ENCODE peak calls at places on chromosomes 5 and 9, in seven cellular contexts. C, K, O, Z, N, J and Q are unnamed samples.

GRCh38 chr5:14440598-14441401 is 140.8 kb upstream of the OTULINL start:
- DNase-seq in C (peak), K (no peak), O (no peak), Z (no peak), N (peak), J (peak), Q (no peak)

GRCh38 chr5:6087576-6087975 is 290.8 kb downstream of the MED10 start:
- DNase-seq in C (no peak), K (no peak), O (no peak), Z (no peak), N (no peak), J (no peak), Q (no peak)

GRCh38 chr5:150607105-150607504 is 33.4 kb upstream of the SYNPO start:
- DNase-seq in C (no peak), K (no peak), O (no peak), Z (no peak), N (no peak), J (no peak), Q (no peak)

GRCh38 chr9:94623253-94623652 is 16.1 kb downstream of the FBP1 start:
- DNase-seq in C (no peak), K (peak), O (no peak), Z (peak), N (no peak), J (no peak), Q (no peak)

GRCh38 chr9:111943746-111944145 is 47.1 kb downstream of the UGCG start:
- DNase-seq in C (no peak), K (no peak), O (no peak), Z (no peak), N (no peak), J (no peak), Q (no peak)

GRCh38 chr9:98801969-98802371 is 5.5 kb upstream of the GALNT12 start:
- DNase-seq in C (no peak), K (no peak), O (no peak), Z (no peak), N (no peak), J (no peak), Q (peak)

GRCh38 chr5:61731946-61732314 is 399.9 kb downstream of the ZSWIM6 start:
- DNase-seq in C (no peak), K (no peak), O (no peak), Z (no peak), N (no peak), J (no peak), Q (no peak)

GRCh38 chr9:114988962-114989599 is 58.7 kb upstream of the TNFSF8 start:
- DNase-seq in C (peak), K (no peak), O (no peak), Z (no peak), N (no peak), J (no peak), Q (no peak)

GRCh38 chr5:8329773-8330172 is 460.8 kb downstream of the MTRR start:
- DNase-seq in C (no peak), K (no peak), O (no peak), Z (no peak), N (no peak), J (no peak), Q (no peak)

GRCh38 chr5:176529824-176530195 is 7.4 kb downstream of the RNF44 start:
- DNase-seq in C (no peak), K (no peak), O (no peak), Z (no peak), N (no peak), J (no peak), Q (no peak)

GRCh38 chr5:150503977-150504620 is 3.8 kb upstream of the NDST1 start:
- DNase-seq in C (no peak), K (no peak), O (no peak), Z (no peak), N (no peak), J (no peak), Q (no peak)

GRCh38 chr5:139181835-139182452 is 16.2 kb downstream of the SIL1 start:
- DNase-seq in C (peak), K (no peak), O (no peak), Z (no peak), N (no peak), J (no peak), Q (no peak)

GRCh38 chr5:126124706-126125345 is 298.4 kb upstream of the GRAMD2B start:
- DNase-seq in C (peak), K (no peak), O (no peak), Z (no peak), N (no peak), J (no peak), Q (no peak)

GRCh38 chr5:14450055-14450524 is 131.5 kb upstream of the OTULINL start:
- DNase-seq in C (peak), K (no peak), O (peak), Z (no peak), N (no peak), J (peak), Q (no peak)

GRCh38 chr5:17180957-17181723 is 36.3 kb upstream of the BASP1 start:
- DNase-seq in C (peak), K (no peak), O (no peak), Z (no peak), N (no peak), J (no peak), Q (no peak)

GRCh38 chr9:105963700-105964099 is 269.4 kb downstream of the TMEM38B start:
- DNase-seq in C (no peak), K (no peak), O (no peak), Z (no peak), N (no peak), J (no peak), Q (no peak)

GRCh38 chr9:105958587-105958986 is 264.2 kb downstream of the TMEM38B start:
- DNase-seq in C (no peak), K (no peak), O (no peak), Z (no peak), N (no peak), J (no peak), Q (no peak)

GRCh38 chr9:105957830-105958229 is 263.5 kb downstream of the TMEM38B start:
- DNase-seq in C (no peak), K (no peak), O (no peak), Z (no peak), N (no peak), J (no peak), Q (no peak)

GRCh38 chr9:105964171-105964570 is 269.8 kb downstream of the TMEM38B start:
- DNase-seq in C (no peak), K (no peak), O (no peak), Z (no peak), N (no peak), J (no peak), Q (no peak)

GRCh38 chr9:105959491-105959890 is 265.1 kb downstream of the TMEM38B start:
- DNase-seq in C (no peak), K (no peak), O (no peak), Z (no peak), N (no peak), J (no peak), Q (no peak)
- TF ChIP-seq CTCF in C (no peak), K (no peak), O (no peak), Z (no peak), N (no peak), J (no peak), Q (no peak)

GRCh38 chr9:88920645-88921044 is 70.6 kb upstream of the S1PR3 start:
- DNase-seq in C (no peak), K (no peak), O (no peak), Z (no peak), N (no peak), J (no peak), Q (no peak)
- TF ChIP-seq CTCF in C (no peak), K (no peak), O (no peak), Z (no peak), N (no peak), J (no peak), Q (no peak)

DNA sequence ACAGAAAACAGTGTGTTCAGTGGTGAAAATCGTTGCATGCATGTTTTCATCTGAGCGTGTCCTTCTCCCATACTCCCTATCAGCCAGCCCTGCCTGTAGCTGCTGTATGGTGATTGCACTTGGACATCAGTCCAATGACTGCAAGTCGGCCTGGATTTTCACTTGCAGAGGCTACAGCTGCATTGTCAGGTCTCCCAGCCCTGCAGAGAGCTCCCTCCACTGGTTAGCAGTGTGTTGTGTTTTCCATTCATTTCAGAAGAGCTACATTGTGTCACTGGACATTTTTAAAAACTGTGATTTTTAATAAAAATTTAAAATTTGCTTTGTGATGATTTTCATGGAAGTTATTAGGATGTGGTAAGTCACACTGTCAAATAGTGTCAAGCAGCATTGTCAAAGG is 96.6 kb downstream of the SYK start:
- DNase-seq in C (peak), K (no peak), O (no peak), Z (no peak), N (no peak), J (no peak), Q (no peak)
- TF ChIP-seq CTCF in C (no peak), K (no peak), O (no peak), Z (peak), N (peak), J (peak), Q (peak)

GRCh38 chr9:99819123-99819483 is 2.6 kb upstream of the NR4A3 start:
- DNase-seq in C (no peak), K (no peak), O (no peak), Z (no peak), N (no peak), J (no peak), Q (no peak)

GRCh38 chr9:99819484-99820329 is 2.0 kb upstream of the NR4A3 start:
- DNase-seq in C (peak), K (peak), O (peak), Z (peak), N (peak), J (peak), Q (peak)

GRCh38 chr9:99821187-99822095 is at the start of gene NR4A3:
- DNase-seq in C (peak), K (peak), O (peak), Z (peak), N (peak), J (peak), Q (peak)

GRCh38 chr9:99822096-99822595 is 461 bp downstream of the NR4A3 start:
- DNase-seq in C (no peak), K (no peak), O (peak), Z (peak), N (no peak), J (no peak), Q (peak)

DNA sequence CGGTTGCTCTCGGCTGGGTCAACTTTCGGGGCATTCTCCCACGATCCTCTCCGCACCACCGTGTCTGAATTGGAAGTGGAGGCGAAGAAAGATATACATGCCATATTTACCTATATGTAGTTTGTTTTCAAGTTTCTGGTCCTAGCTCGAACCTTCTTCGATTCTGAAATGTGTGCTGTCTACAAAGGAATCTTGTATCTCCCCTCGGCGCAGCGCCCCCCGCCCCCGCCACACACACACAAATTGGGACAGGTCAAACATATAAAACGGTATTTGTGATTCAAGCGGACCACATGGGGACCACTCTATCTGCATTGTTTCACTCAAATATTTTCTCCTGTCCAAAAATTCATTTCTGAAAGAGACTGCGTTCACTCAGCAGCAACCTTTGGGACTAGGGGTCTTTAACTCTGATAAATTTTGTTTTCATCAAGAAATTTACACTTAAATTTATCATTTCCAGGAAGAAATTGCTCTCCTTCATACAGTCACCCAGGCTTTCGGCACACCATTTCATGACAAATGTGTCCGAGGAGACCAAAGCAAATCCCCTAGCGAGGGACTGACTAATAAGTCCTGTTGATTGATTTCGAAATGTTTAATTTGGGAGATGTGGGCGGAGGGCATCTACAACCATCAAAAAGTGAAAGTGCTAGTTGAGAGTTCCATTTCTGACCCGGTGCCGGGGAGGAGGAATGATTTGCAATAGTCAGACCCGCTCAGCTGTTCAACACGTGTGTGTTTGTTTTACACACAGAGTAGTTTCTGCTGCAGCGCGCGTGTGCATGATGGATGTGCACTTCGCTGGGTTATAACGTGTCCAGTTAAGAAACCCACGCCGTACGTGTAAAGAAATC is 1.1 kb upstream of the NR4A3 start:
- DNase-seq in C (peak), K (peak), O (peak), Z (peak), N (no peak), J (peak), Q (no peak)
- TF ChIP-seq CTCF in C (no peak), K (no peak), O (no peak), Z (no peak), N (no peak), J (no peak), Q (no peak)

GRCh38 chr9:80509358-80509757 is 937.6 kb downstream of the TLE4 start:
- DNase-seq in C (peak), K (no peak), O (no peak), Z (no peak), N (no peak), J (no peak), Q (no peak)
- TF ChIP-seq CTCF in C (no peak), K (no peak), O (no peak), Z (no peak), N (peak), J (no peak), Q (peak)

GRCh38 chr5:55911784-55912653 is 60.9 kb downstream of the IL31RA start:
- DNase-seq in C (peak), K (no peak), O (no peak), Z (no peak), N (no peak), J (no peak), Q (no peak)
- TF ChIP-seq CTCF in C (no peak), K (no peak), O (no peak), Z (no peak), N (peak), J (no peak), Q (no peak)

GRCh38 chr9:105063665-105064247 is 135.8 kb upstream of the ABCA1 start:
- DNase-seq in C (peak), K (no peak), O (no peak), Z (no peak), N (no peak), J (no peak), Q (no peak)

GRCh38 chr9:105064248-105065118 is 136.5 kb upstream of the ABCA1 start:
- DNase-seq in C (peak), K (peak), O (peak), Z (no peak), N (peak), J (peak), Q (no peak)

GRCh38 chr9:105067895-105068580 is 140.1 kb upstream of the ABCA1 start:
- DNase-seq in C (peak), K (no peak), O (no peak), Z (no peak), N (no peak), J (no peak), Q (no peak)

GRCh38 chr9:105065119-105066088 is 137.4 kb upstream of the ABCA1 start:
- DNase-seq in C (no peak), K (no peak), O (no peak), Z (no peak), N (no peak), J (no peak), Q (no peak)

GRCh38 chr9:105066265-105066865 is 138.4 kb upstream of the ABCA1 start:
- DNase-seq in C (no peak), K (no peak), O (no peak), Z (no peak), N (no peak), J (peak), Q (no peak)
- TF ChIP-seq CTCF in C (no peak), K (no peak), O (no peak), Z (no peak), N (no peak), J (no peak), Q (no peak)

GRCh38 chr5:108925073-108925472 is 177.4 kb downstream of the FER start:
- DNase-seq in C (no peak), K (no peak), O (no peak), Z (peak), N (no peak), J (no peak), Q (no peak)

GRCh38 chr5:108919591-108920326 is 172.1 kb downstream of the FER start:
- DNase-seq in C (peak), K (no peak), O (no peak), Z (peak), N (no peak), J (no peak), Q (no peak)

GRCh38 chr5:108930107-108930506 is 182.4 kb downstream of the FER start:
- DNase-seq in C (no peak), K (no peak), O (no peak), Z (no peak), N (no peak), J (no peak), Q (no peak)

DNA sequence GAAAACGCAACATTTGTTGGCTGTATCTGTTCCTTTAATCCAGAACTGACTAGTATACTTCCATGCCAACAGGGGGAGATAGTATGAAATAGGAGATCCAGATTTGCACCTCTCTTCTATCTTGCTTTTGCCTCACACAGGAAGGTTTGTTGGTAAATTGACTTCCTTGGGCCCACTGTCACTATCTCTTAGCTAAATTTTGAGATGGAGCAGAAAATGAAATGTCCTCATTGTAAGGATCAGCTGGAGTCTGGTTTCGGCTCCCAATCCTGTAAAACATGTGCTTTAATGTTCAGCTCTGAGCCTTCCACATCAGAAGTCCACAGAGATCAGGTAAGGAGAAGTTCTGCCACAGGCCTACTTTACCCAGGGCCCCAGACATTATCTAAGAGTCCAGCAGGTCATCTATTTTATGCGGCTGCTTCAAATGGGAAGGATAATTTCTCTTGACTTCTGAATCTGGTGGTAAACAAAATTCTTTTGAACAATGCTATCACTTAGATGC is 176.8 kb downstream of the FER start:
- DNase-seq in C (no peak), K (no peak), O (no peak), Z (peak), N (no peak), J (no peak), Q (no peak)
- TF ChIP-seq CTCF in C (no peak), K (no peak), O (no peak), Z (peak), N (peak), J (no peak), Q (peak)